ENCODE peak calls at places on chromosome 20, in five cellular contexts. Z, L, O, Q and H are unnamed samples.

GRCh38 chr20:31722388-31723281 is at the start of gene BCL2L1:
- DNase-seq in Z (peak), L (peak), O (peak), Q (peak), H (no peak)

GRCh38 chr20:60634773-60635172 is 617.3 kb upstream of the CDH4 start:
- DNase-seq in Z (no peak), L (no peak), O (no peak), Q (no peak), H (no peak)

GRCh38 chr20:51237278-51237677 is 214.4 kb upstream of the KCNG1 start:
- DNase-seq in Z (no peak), L (no peak), O (no peak), Q (no peak), H (no peak)

GRCh38 chr20:30811896-30812671 is 445.4 kb upstream of the DEFB115 start:
- DNase-seq in Z (no peak), L (peak), O (peak), Q (no peak), H (no peak)

GRCh38 chr20:46122071-46122470 is 4.0 kb downstream of the CD40 start:
- DNase-seq in Z (peak), L (no peak), O (peak), Q (no peak), H (peak)

GRCh38 chr20:4545526-4545925 is 176.2 kb upstream of the PRND start:
- DNase-seq in Z (no peak), L (no peak), O (no peak), Q (no peak), H (no peak)

GRCh38 chr20:35312348-35312747 is 20.1 kb upstream of the FAM83C start:
- DNase-seq in Z (peak), L (no peak), O (peak), Q (peak), H (peak)

GRCh38 chr20:35269055-35269781 is 8.7 kb downstream of the MMP24OS start:
- DNase-seq in Z (peak), L (peak), O (peak), Q (no peak), H (no peak)

GRCh38 chr20:13430346-13431002 is 208.3 kb downstream of the TASP1 start:
- DNase-seq in Z (peak), L (no peak), O (no peak), Q (no peak), H (peak)

GRCh38 chr20:50085481-50086365 is 27.2 kb downstream of the UBE2V1 start:
- DNase-seq in Z (peak), L (peak), O (peak), Q (peak), H (no peak)

GRCh38 chr20:32216396-32217142 is 8.9 kb downstream of the POFUT1 start:
- DNase-seq in Z (no peak), L (no peak), O (no peak), Q (no peak), H (no peak)

GRCh38 chr20:32232487-32232886 is 24.8 kb downstream of the POFUT1 start:
- DNase-seq in Z (no peak), L (no peak), O (no peak), Q (no peak), H (no peak)

GRCh38 chr20:35776513-35777101 is 4.8 kb downstream of the PHF20 start:
- DNase-seq in Z (no peak), L (no peak), O (no peak), Q (no peak), H (no peak)

GRCh38 chr20:13684566-13685222 is 46.0 kb upstream of the TASP1 start:
- DNase-seq in Z (no peak), L (no peak), O (no peak), Q (no peak), H (no peak)

GRCh38 chr20:48759631-48760245 is 68.1 kb downstream of the PREX1 start:
- DNase-seq in Z (no peak), L (no peak), O (no peak), Q (no peak), H (no peak)

GRCh38 chr20:16587066-16587465 is 13.8 kb upstream of the KIF16B start:
- DNase-seq in Z (no peak), L (no peak), O (no peak), Q (no peak), H (no peak)

GRCh38 chr20:58694241-58695083 is 1.9 kb downstream of the NPEPL1 start:
- DNase-seq in Z (no peak), L (no peak), O (no peak), Q (no peak), H (no peak)

GRCh38 chr20:44625361-44625760 is 26.1 kb downstream of the ADA start:
- DNase-seq in Z (no peak), L (no peak), O (no peak), Q (no peak), H (no peak)

GRCh38 chr20:4134861-4135379 is 119.6 kb upstream of the RNF24 start:
- DNase-seq in Z (no peak), L (no peak), O (no peak), Q (no peak), H (no peak)